ENCODE peak calls at places on chromosomes 3 and 15, in ten cellular contexts. One of them, this sample, is unnamed.

GRCh38 chr15:41161336-41161735 is 45.3 kb upstream of the INO80 start:
- DNase-seq in GDM1: no peak
- DNase-seq in left ventricle myocardium inferior: no peak
- DNase-seq in left colon: no peak
- DNase-seq in AG08395: no peak
- DNase-seq in thoracic aorta: no peak
- DNase-seq in WTC11: no peak
- DNase-seq in mammary epithelial cell: peak
- DNase-seq in IMR-90: peak
- DNase-seq in CD4-positive, alpha-beta memory T cell: no peak
- DNase-seq in this sample: no peak

GRCh38 chr3:39273119-39273518 is 6.7 kb downstream of the CX3CR1 start:
- DNase-seq in IMR-90: no peak
- DNase-seq in CD4-positive, alpha-beta memory T cell: no peak
- DNase-seq in mammary epithelial cell: no peak
- DNase-seq in GDM1: no peak
- DNase-seq in thoracic aorta: no peak
- DNase-seq in left ventricle myocardium inferior: no peak
- DNase-seq in left colon: no peak
- DNase-seq in AG08395: no peak
- DNase-seq in WTC11: no peak
- DNase-seq in this sample: no peak

GRCh38 chr3:50616770-50617095 is 218 bp upstream of the MAPKAPK3 start:
- DNase-seq in IMR-90: peak
- DNase-seq in thoracic aorta: peak
- DNase-seq in left ventricle myocardium inferior: peak
- DNase-seq in WTC11: peak
- DNase-seq in left colon: peak
- DNase-seq in CD4-positive, alpha-beta memory T cell: peak
- DNase-seq in AG08395: peak
- DNase-seq in GDM1: peak
- DNase-seq in mammary epithelial cell: peak
- DNase-seq in this sample: peak

GRCh38 chr15:28184166-28184565 is 85.1 kb upstream of the OCA2 start:
- DNase-seq in GDM1: no peak
- DNase-seq in left colon: no peak
- DNase-seq in AG08395: peak
- DNase-seq in IMR-90: peak
- DNase-seq in thoracic aorta: no peak
- DNase-seq in CD4-positive, alpha-beta memory T cell: no peak
- DNase-seq in mammary epithelial cell: no peak
- DNase-seq in left ventricle myocardium inferior: no peak
- DNase-seq in WTC11: no peak
- DNase-seq in this sample: no peak

GRCh38 chr3:122076414-122077292 is 21.5 kb downstream of the CD86 start:
- DNase-seq in AG08395: no peak
- DNase-seq in CD4-positive, alpha-beta memory T cell: no peak
- DNase-seq in left ventricle myocardium inferior: no peak
- DNase-seq in mammary epithelial cell: no peak
- DNase-seq in thoracic aorta: no peak
- DNase-seq in IMR-90: no peak
- DNase-seq in GDM1: no peak
- DNase-seq in WTC11: no peak
- DNase-seq in left colon: no peak
- DNase-seq in this sample: no peak

GRCh38 chr15:63504979-63505841 is 817 bp downstream of the USP3 start:
- DNase-seq in AG08395: peak
- DNase-seq in IMR-90: peak
- DNase-seq in left ventricle myocardium inferior: peak
- DNase-seq in CD4-positive, alpha-beta memory T cell: peak
- DNase-seq in WTC11: peak
- DNase-seq in mammary epithelial cell: peak
- DNase-seq in GDM1: peak
- DNase-seq in thoracic aorta: no peak
- DNase-seq in left colon: peak
- DNase-seq in this sample: no peak

GRCh38 chr3:35448681-35449080 is 190.6 kb upstream of the ARPP21 start:
- DNase-seq in CD4-positive, alpha-beta memory T cell: no peak
- DNase-seq in left ventricle myocardium inferior: no peak
- DNase-seq in GDM1: no peak
- DNase-seq in mammary epithelial cell: no peak
- DNase-seq in AG08395: no peak
- DNase-seq in IMR-90: no peak
- DNase-seq in thoracic aorta: no peak
- DNase-seq in WTC11: no peak
- DNase-seq in left colon: no peak
- DNase-seq in this sample: no peak

GRCh38 chr3:150899141-150899540 is 6.1 kb downstream of the MINDY4B start:
- DNase-seq in left colon: no peak
- DNase-seq in CD4-positive, alpha-beta memory T cell: no peak
- DNase-seq in WTC11: no peak
- DNase-seq in thoracic aorta: no peak
- DNase-seq in AG08395: no peak
- DNase-seq in left ventricle myocardium inferior: no peak
- DNase-seq in mammary epithelial cell: no peak
- DNase-seq in IMR-90: no peak
- DNase-seq in GDM1: peak
- DNase-seq in this sample: no peak

GRCh38 chr3:170815340-170815739 is 54.7 kb downstream of the RPL22L1 start:
- DNase-seq in AG08395: no peak
- DNase-seq in GDM1: no peak
- DNase-seq in CD4-positive, alpha-beta memory T cell: no peak
- DNase-seq in IMR-90: no peak
- DNase-seq in left ventricle myocardium inferior: no peak
- DNase-seq in thoracic aorta: no peak
- DNase-seq in mammary epithelial cell: no peak
- DNase-seq in left colon: peak
- DNase-seq in WTC11: peak
- DNase-seq in this sample: no peak

GRCh38 chr15:74635228-74635627 is 19.6 kb downstream of the CLK3 start:
- DNase-seq in thoracic aorta: no peak
- DNase-seq in mammary epithelial cell: peak
- DNase-seq in IMR-90: peak
- DNase-seq in AG08395: peak
- DNase-seq in CD4-positive, alpha-beta memory T cell: peak
- DNase-seq in WTC11: peak
- DNase-seq in GDM1: peak
- DNase-seq in left ventricle myocardium inferior: peak
- DNase-seq in left colon: peak
- DNase-seq in this sample: peak

GRCh38 chr15:56244237-56244810 is 645 bp upstream of the RFX7 start:
- DNase-seq in AG08395: peak
- DNase-seq in left ventricle myocardium inferior: no peak
- DNase-seq in IMR-90: peak
- DNase-seq in left colon: peak
- DNase-seq in WTC11: peak
- DNase-seq in mammary epithelial cell: peak
- DNase-seq in GDM1: peak
- DNase-seq in CD4-positive, alpha-beta memory T cell: no peak
- DNase-seq in thoracic aorta: no peak
- DNase-seq in this sample: no peak

GRCh38 chr3:113769551-113769950 is 22.7 kb downstream of the ATP6V1A start:
- DNase-seq in mammary epithelial cell: peak
- DNase-seq in left ventricle myocardium inferior: no peak
- DNase-seq in thoracic aorta: no peak
- DNase-seq in left colon: no peak
- DNase-seq in CD4-positive, alpha-beta memory T cell: no peak
- DNase-seq in AG08395: peak
- DNase-seq in WTC11: no peak
- DNase-seq in GDM1: no peak
- DNase-seq in IMR-90: peak
- DNase-seq in this sample: no peak

GRCh38 chr3:40379674-40380306 is 7.2 kb upstream of the ENTPD3 start:
- DNase-seq in IMR-90: no peak
- DNase-seq in AG08395: no peak
- DNase-seq in left colon: no peak
- DNase-seq in left ventricle myocardium inferior: no peak
- DNase-seq in CD4-positive, alpha-beta memory T cell: no peak
- DNase-seq in WTC11: no peak
- DNase-seq in GDM1: no peak
- DNase-seq in mammary epithelial cell: no peak
- DNase-seq in thoracic aorta: no peak
- DNase-seq in this sample: no peak

GRCh38 chr3:32381922-32382321 is 9.7 kb upstream of the CMTM7 start:
- DNase-seq in IMR-90: no peak
- DNase-seq in mammary epithelial cell: no peak
- DNase-seq in left colon: no peak
- DNase-seq in CD4-positive, alpha-beta memory T cell: no peak
- DNase-seq in GDM1: no peak
- DNase-seq in AG08395: no peak
- DNase-seq in WTC11: no peak
- DNase-seq in thoracic aorta: no peak
- DNase-seq in left ventricle myocardium inferior: no peak
- DNase-seq in this sample: no peak

GRCh38 chr3:46878796-46879436 is 1.4 kb downstream of the PTH1R start:
- DNase-seq in thoracic aorta: no peak
- DNase-seq in mammary epithelial cell: no peak
- DNase-seq in WTC11: no peak
- DNase-seq in CD4-positive, alpha-beta memory T cell: no peak
- DNase-seq in AG08395: no peak
- DNase-seq in left ventricle myocardium inferior: no peak
- DNase-seq in IMR-90: no peak
- DNase-seq in GDM1: no peak
- DNase-seq in left colon: no peak
- DNase-seq in this sample: peak

GRCh38 chr15:85142324-85142723 is 160.7 kb downstream of the PDE8A start:
- DNase-seq in left colon: no peak
- DNase-seq in WTC11: no peak
- DNase-seq in left ventricle myocardium inferior: no peak
- DNase-seq in mammary epithelial cell: peak
- DNase-seq in IMR-90: peak
- DNase-seq in thoracic aorta: no peak
- DNase-seq in AG08395: no peak
- DNase-seq in CD4-positive, alpha-beta memory T cell: no peak
- DNase-seq in GDM1: no peak
- DNase-seq in this sample: no peak

GRCh38 chr3:103712320-103713008 is 1277.6 kb downstream of the ZPLD1 start:
- DNase-seq in CD4-positive, alpha-beta memory T cell: no peak
- DNase-seq in left ventricle myocardium inferior: no peak
- DNase-seq in left colon: no peak
- DNase-seq in thoracic aorta: no peak
- DNase-seq in GDM1: no peak
- DNase-seq in AG08395: no peak
- DNase-seq in IMR-90: peak
- DNase-seq in WTC11: no peak
- DNase-seq in mammary epithelial cell: peak
- DNase-seq in this sample: no peak

GRCh38 chr15:43920815-43921214 is 94.0 kb downstream of the WDR76 start:
- DNase-seq in left ventricle myocardium inferior: no peak
- DNase-seq in thoracic aorta: no peak
- DNase-seq in left colon: no peak
- DNase-seq in IMR-90: peak
- DNase-seq in mammary epithelial cell: no peak
- DNase-seq in AG08395: no peak
- DNase-seq in GDM1: no peak
- DNase-seq in WTC11: peak
- DNase-seq in CD4-positive, alpha-beta memory T cell: no peak
- DNase-seq in this sample: no peak

GRCh38 chr3:105837143-105837740 is 31.6 kb downstream of the CBLB start:
- DNase-seq in CD4-positive, alpha-beta memory T cell: no peak
- DNase-seq in left ventricle myocardium inferior: no peak
- DNase-seq in left colon: no peak
- DNase-seq in mammary epithelial cell: no peak
- DNase-seq in thoracic aorta: no peak
- DNase-seq in AG08395: no peak
- DNase-seq in GDM1: no peak
- DNase-seq in IMR-90: no peak
- DNase-seq in WTC11: no peak
- DNase-seq in this sample: peak

GRCh38 chr3:49217688-49218470 is 46.5 kb downstream of the KLHDC8B start:
- DNase-seq in AG08395: no peak
- DNase-seq in IMR-90: no peak
- DNase-seq in WTC11: no peak
- DNase-seq in mammary epithelial cell: no peak
- DNase-seq in GDM1: no peak
- DNase-seq in left ventricle myocardium inferior: peak
- DNase-seq in left colon: no peak
- DNase-seq in thoracic aorta: no peak
- DNase-seq in CD4-positive, alpha-beta memory T cell: no peak
- DNase-seq in this sample: no peak

GRCh38 chr3:71875461-71875947 is 90.6 kb upstream of the PROK2 start:
- DNase-seq in left colon: peak
- DNase-seq in CD4-positive, alpha-beta memory T cell: peak
- DNase-seq in mammary epithelial cell: peak
- DNase-seq in IMR-90: peak
- DNase-seq in left ventricle myocardium inferior: peak
- DNase-seq in AG08395: peak
- DNase-seq in GDM1: peak
- DNase-seq in WTC11: peak
- DNase-seq in thoracic aorta: peak
- DNase-seq in this sample: peak